ENCODE peak calls at places on chromosomes 11 and 22, in nine cellular contexts. One of them, this sample, is unnamed.

GRCh38 chr11:31236052-31236652 is 133.4 kb downstream of the DCDC1 start:
- DNase-seq in cardiac muscle cell: no peak
- DNase-seq in upper lobe of right lung: no peak
- DNase-seq in fibroblast of lung: peak; percentile 7
- DNase-seq in CD4-positive, alpha-beta memory T cell: peak; percentile 7
- DNase-seq in CD8-positive, alpha-beta T cell: no peak
- DNase-seq in uterus: no peak
- DNase-seq in GM23248: peak; percentile 39
- DNase-seq in lung: no peak
- DNase-seq in this sample: peak; percentile 33

GRCh38 chr11:69479591-69480271 is 1.7 kb upstream of the LINC01488 start:
- DNase-seq in cardiac muscle cell: no peak
- DNase-seq in upper lobe of right lung: peak; percentile 52
- DNase-seq in fibroblast of lung: no peak
- DNase-seq in CD4-positive, alpha-beta memory T cell: no peak
- DNase-seq in CD8-positive, alpha-beta T cell: no peak
- DNase-seq in uterus: no peak
- DNase-seq in GM23248: peak; percentile 43
- DNase-seq in lung: no peak
- DNase-seq in this sample: no peak

GRCh38 chr11:119041821-119042514 is 11.3 kb upstream of the SLC37A4 start:
- DNase-seq in cardiac muscle cell: no peak
- DNase-seq in upper lobe of right lung: no peak
- DNase-seq in fibroblast of lung: peak; percentile 19
- DNase-seq in CD4-positive, alpha-beta memory T cell: no peak
- DNase-seq in CD8-positive, alpha-beta T cell: no peak
- DNase-seq in uterus: no peak
- DNase-seq in GM23248: no peak
- DNase-seq in lung: no peak
- DNase-seq in this sample: no peak

GRCh38 chr11:105673089-105673488 is 63.2 kb downstream of the GRIA4 start:
- DNase-seq in cardiac muscle cell: peak; percentile 89
- DNase-seq in upper lobe of right lung: no peak
- DNase-seq in fibroblast of lung: peak; percentile 56
- DNase-seq in CD4-positive, alpha-beta memory T cell: peak; percentile 2
- DNase-seq in CD8-positive, alpha-beta T cell: no peak
- DNase-seq in uterus: no peak
- DNase-seq in GM23248: peak; percentile 66
- DNase-seq in lung: no peak
- DNase-seq in this sample: peak; percentile 61

GRCh38 chr22:35229865-35230264 is 27.4 kb upstream of the HMGXB4 start:
- DNase-seq in cardiac muscle cell: no peak
- DNase-seq in upper lobe of right lung: no peak
- DNase-seq in fibroblast of lung: no peak
- DNase-seq in CD4-positive, alpha-beta memory T cell: no peak
- DNase-seq in CD8-positive, alpha-beta T cell: no peak
- DNase-seq in uterus: no peak
- DNase-seq in GM23248: no peak
- DNase-seq in lung: no peak
- DNase-seq in this sample: no peak

GRCh38 chr22:38718414-38718813 is 12.7 kb downstream of the GTPBP1 start:
- DNase-seq in cardiac muscle cell: no peak
- DNase-seq in upper lobe of right lung: peak; percentile 77
- DNase-seq in fibroblast of lung: peak; percentile 77
- DNase-seq in CD4-positive, alpha-beta memory T cell: no peak
- DNase-seq in CD8-positive, alpha-beta T cell: no peak
- DNase-seq in uterus: peak; percentile 64
- DNase-seq in GM23248: peak; percentile 96
- DNase-seq in lung: peak; percentile 70
- DNase-seq in this sample: no peak

GRCh38 chr11:15819679-15820286 is 536.6 kb downstream of the SOX6 start:
- DNase-seq in cardiac muscle cell: peak; percentile 69
- DNase-seq in upper lobe of right lung: peak; percentile 87
- DNase-seq in fibroblast of lung: peak; percentile 42
- DNase-seq in CD4-positive, alpha-beta memory T cell: peak; percentile 6
- DNase-seq in CD8-positive, alpha-beta T cell: no peak
- DNase-seq in uterus: no peak
- DNase-seq in GM23248: peak; percentile 69
- DNase-seq in lung: peak; percentile 72
- DNase-seq in this sample: peak; percentile 83

GRCh38 chr11:111733009-111733408 is 33.2 kb downstream of the PPP2R1B start:
- DNase-seq in cardiac muscle cell: no peak
- DNase-seq in upper lobe of right lung: peak; percentile 61
- DNase-seq in fibroblast of lung: peak; percentile 89
- DNase-seq in CD4-positive, alpha-beta memory T cell: no peak
- DNase-seq in CD8-positive, alpha-beta T cell: no peak
- DNase-seq in uterus: peak; percentile 76
- DNase-seq in GM23248: peak; percentile 93
- DNase-seq in lung: no peak
- DNase-seq in this sample: no peak

GRCh38 chr11:65148657-65149056 is 14.3 kb upstream of the SYVN1 start:
- DNase-seq in cardiac muscle cell: no peak
- DNase-seq in upper lobe of right lung: no peak
- DNase-seq in fibroblast of lung: no peak
- DNase-seq in CD4-positive, alpha-beta memory T cell: no peak
- DNase-seq in CD8-positive, alpha-beta T cell: no peak
- DNase-seq in uterus: no peak
- DNase-seq in GM23248: no peak
- DNase-seq in lung: no peak
- DNase-seq in this sample: no peak

GRCh38 chr11:38924644-38925043 is 2326.6 kb upstream of the RAG2 start:
- DNase-seq in cardiac muscle cell: no peak
- DNase-seq in upper lobe of right lung: no peak
- DNase-seq in fibroblast of lung: no peak
- DNase-seq in CD4-positive, alpha-beta memory T cell: no peak
- DNase-seq in CD8-positive, alpha-beta T cell: no peak
- DNase-seq in uterus: no peak
- DNase-seq in GM23248: no peak
- DNase-seq in lung: no peak
- DNase-seq in this sample: no peak

GRCh38 chr11:103903621-103904323 is 132.7 kb upstream of the DDI1 start:
- DNase-seq in cardiac muscle cell: no peak
- DNase-seq in upper lobe of right lung: no peak
- DNase-seq in fibroblast of lung: no peak
- DNase-seq in CD4-positive, alpha-beta memory T cell: no peak
- DNase-seq in CD8-positive, alpha-beta T cell: no peak
- DNase-seq in uterus: no peak
- DNase-seq in GM23248: no peak
- DNase-seq in lung: no peak
- DNase-seq in this sample: no peak

GRCh38 chr11:7606496-7606895 is 66.8 kb downstream of the CYB5R2 start:
- DNase-seq in cardiac muscle cell: no peak
- DNase-seq in upper lobe of right lung: no peak
- DNase-seq in fibroblast of lung: no peak
- DNase-seq in CD4-positive, alpha-beta memory T cell: no peak
- DNase-seq in CD8-positive, alpha-beta T cell: no peak
- DNase-seq in uterus: no peak
- DNase-seq in GM23248: peak; percentile 10
- DNase-seq in lung: no peak
- DNase-seq in this sample: no peak
- H3K4me1 ChIP-seq in cardiac muscle cell: no peaks in the 10 kb centered on the region
- H3K4me1 ChIP-seq in upper lobe of right lung: no peaks in the 10 kb centered on the region
- H3K4me1 ChIP-seq in fibroblast of lung: no peaks in the 10 kb centered on the region
- H3K4me1 ChIP-seq in CD4-positive, alpha-beta memory T cell: no peaks in the 10 kb centered on the region
- H3K4me1 ChIP-seq in CD8-positive, alpha-beta T cell: no peaks in the 10 kb centered on the region
- H3K4me1 ChIP-seq in uterus: no peaks in the 10 kb centered on the region
- H3K4me1 ChIP-seq in GM23248: peaks cover 22% of the 10 kb centered on the region
- H3K4me1 ChIP-seq in lung: peaks cover 3% of the 10 kb centered on the region
- H3K4me1 ChIP-seq in this sample: peaks cover 32% of the 10 kb centered on the region

GRCh38 chr11:96033054-96033453 is 109.1 kb upstream of the MTMR2 start:
- DNase-seq in cardiac muscle cell: no peak
- DNase-seq in upper lobe of right lung: no peak
- DNase-seq in fibroblast of lung: no peak
- DNase-seq in CD4-positive, alpha-beta memory T cell: no peak
- DNase-seq in CD8-positive, alpha-beta T cell: no peak
- DNase-seq in uterus: no peak
- DNase-seq in GM23248: no peak
- DNase-seq in lung: no peak
- DNase-seq in this sample: no peak

GRCh38 chr11:96026310-96026709 is 102.4 kb upstream of the MTMR2 start:
- DNase-seq in cardiac muscle cell: no peak
- DNase-seq in upper lobe of right lung: no peak
- DNase-seq in fibroblast of lung: no peak
- DNase-seq in CD4-positive, alpha-beta memory T cell: no peak
- DNase-seq in CD8-positive, alpha-beta T cell: no peak
- DNase-seq in uterus: no peak
- DNase-seq in GM23248: no peak
- DNase-seq in lung: no peak
- DNase-seq in this sample: no peak

GRCh38 chr11:96024666-96025065 is 100.8 kb upstream of the MTMR2 start:
- DNase-seq in cardiac muscle cell: no peak
- DNase-seq in upper lobe of right lung: no peak
- DNase-seq in fibroblast of lung: no peak
- DNase-seq in CD4-positive, alpha-beta memory T cell: no peak
- DNase-seq in CD8-positive, alpha-beta T cell: no peak
- DNase-seq in uterus: no peak
- DNase-seq in GM23248: no peak
- DNase-seq in lung: no peak
- DNase-seq in this sample: no peak

GRCh38 chr11:96027021-96027420 is 103.1 kb upstream of the MTMR2 start:
- DNase-seq in cardiac muscle cell: no peak
- DNase-seq in upper lobe of right lung: no peak
- DNase-seq in fibroblast of lung: no peak
- DNase-seq in CD4-positive, alpha-beta memory T cell: no peak
- DNase-seq in CD8-positive, alpha-beta T cell: no peak
- DNase-seq in uterus: no peak
- DNase-seq in GM23248: no peak
- DNase-seq in lung: no peak
- DNase-seq in this sample: no peak

DNA sequence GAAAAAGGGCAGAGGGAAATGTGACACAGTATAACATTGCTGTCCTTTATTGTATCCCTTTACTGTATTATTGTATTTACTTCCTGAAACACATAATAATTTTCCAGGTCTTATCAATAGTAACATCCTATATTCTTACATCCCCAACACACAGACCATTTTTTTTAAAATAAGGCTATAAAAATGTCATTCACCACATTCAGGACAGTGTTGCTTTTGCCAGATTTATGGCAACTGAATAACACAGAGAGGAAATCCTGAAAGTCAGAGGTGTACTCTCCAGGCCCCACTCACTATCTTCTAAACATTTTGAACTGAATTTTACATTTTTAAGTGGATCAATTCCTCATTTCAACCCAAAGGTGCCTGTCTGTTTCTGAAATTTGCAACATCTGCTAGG is 104.8 kb upstream of the MTMR2 start:
- DNase-seq in cardiac muscle cell: no peak
- DNase-seq in upper lobe of right lung: no peak
- DNase-seq in fibroblast of lung: no peak
- DNase-seq in CD4-positive, alpha-beta memory T cell: no peak
- DNase-seq in CD8-positive, alpha-beta T cell: no peak
- DNase-seq in uterus: no peak
- DNase-seq in GM23248: no peak
- DNase-seq in lung: no peak
- DNase-seq in this sample: no peak
- H3K4me3 ChIP-seq in cardiac muscle cell: no peak overlapping the region
- H3K4me3 ChIP-seq in upper lobe of right lung: no peak overlapping the region
- H3K4me3 ChIP-seq in fibroblast of lung: no peak overlapping the region
- H3K4me3 ChIP-seq in CD4-positive, alpha-beta memory T cell: no peak overlapping the region
- H3K4me3 ChIP-seq in CD8-positive, alpha-beta T cell: no peak overlapping the region
- H3K4me3 ChIP-seq in uterus: no peak overlapping the region
- H3K4me3 ChIP-seq in GM23248: no peak overlapping the region
- H3K4me3 ChIP-seq in lung: no peak overlapping the region
- H3K4me3 ChIP-seq in this sample: no peak overlapping the region

GRCh38 chr11:120058931-120059330 is 79.0 kb downstream of the TRIM29 start:
- DNase-seq in cardiac muscle cell: no peak
- DNase-seq in upper lobe of right lung: no peak
- DNase-seq in fibroblast of lung: no peak
- DNase-seq in CD4-positive, alpha-beta memory T cell: no peak
- DNase-seq in CD8-positive, alpha-beta T cell: no peak
- DNase-seq in uterus: no peak
- DNase-seq in GM23248: no peak
- DNase-seq in lung: no peak
- DNase-seq in this sample: no peak

GRCh38 chr11:120060512-120060911 is 77.4 kb downstream of the TRIM29 start:
- DNase-seq in cardiac muscle cell: no peak
- DNase-seq in upper lobe of right lung: no peak
- DNase-seq in fibroblast of lung: no peak
- DNase-seq in CD4-positive, alpha-beta memory T cell: no peak
- DNase-seq in CD8-positive, alpha-beta T cell: no peak
- DNase-seq in uterus: no peak
- DNase-seq in GM23248: no peak
- DNase-seq in lung: no peak
- DNase-seq in this sample: no peak

GRCh38 chr11:120061761-120062560 is 76.0 kb downstream of the TRIM29 start:
- DNase-seq in cardiac muscle cell: peak; percentile 48
- DNase-seq in upper lobe of right lung: no peak
- DNase-seq in fibroblast of lung: peak; percentile 52
- DNase-seq in CD4-positive, alpha-beta memory T cell: no peak
- DNase-seq in CD8-positive, alpha-beta T cell: no peak
- DNase-seq in uterus: no peak
- DNase-seq in GM23248: peak; percentile 59
- DNase-seq in lung: no peak
- DNase-seq in this sample: no peak

GRCh38 chr11:120062561-120062930 is 75.4 kb downstream of the TRIM29 start:
- DNase-seq in cardiac muscle cell: no peak
- DNase-seq in upper lobe of right lung: no peak
- DNase-seq in fibroblast of lung: no peak
- DNase-seq in CD4-positive, alpha-beta memory T cell: no peak
- DNase-seq in CD8-positive, alpha-beta T cell: no peak
- DNase-seq in uterus: no peak
- DNase-seq in GM23248: no peak
- DNase-seq in lung: no peak
- DNase-seq in this sample: no peak

GRCh38 chr11:120061036-120061760 is 76.7 kb downstream of the TRIM29 start:
- DNase-seq in cardiac muscle cell: no peak
- DNase-seq in upper lobe of right lung: no peak
- DNase-seq in fibroblast of lung: peak; percentile 63
- DNase-seq in CD4-positive, alpha-beta memory T cell: no peak
- DNase-seq in CD8-positive, alpha-beta T cell: no peak
- DNase-seq in uterus: no peak
- DNase-seq in GM23248: peak; percentile 16
- DNase-seq in lung: no peak
- DNase-seq in this sample: no peak
- H3K27me3 ChIP-seq in cardiac muscle cell: no peaks in the 10 kb centered on the region
- H3K27me3 ChIP-seq in upper lobe of right lung: peaks cover 3% of the 10 kb centered on the region
- H3K27me3 ChIP-seq in fibroblast of lung: peaks cover 2% of the 10 kb centered on the region
- H3K27me3 ChIP-seq in CD4-positive, alpha-beta memory T cell: no peaks in the 10 kb centered on the region
- H3K27me3 ChIP-seq in CD8-positive, alpha-beta T cell: no peaks in the 10 kb centered on the region
- H3K27me3 ChIP-seq in uterus: no peaks in the 10 kb centered on the region
- H3K27me3 ChIP-seq in GM23248: peaks cover 57% of the 10 kb centered on the region
- H3K27me3 ChIP-seq in lung: no peaks in the 10 kb centered on the region
- H3K27me3 ChIP-seq in this sample: peaks cover 4% of the 10 kb centered on the region

DNA sequence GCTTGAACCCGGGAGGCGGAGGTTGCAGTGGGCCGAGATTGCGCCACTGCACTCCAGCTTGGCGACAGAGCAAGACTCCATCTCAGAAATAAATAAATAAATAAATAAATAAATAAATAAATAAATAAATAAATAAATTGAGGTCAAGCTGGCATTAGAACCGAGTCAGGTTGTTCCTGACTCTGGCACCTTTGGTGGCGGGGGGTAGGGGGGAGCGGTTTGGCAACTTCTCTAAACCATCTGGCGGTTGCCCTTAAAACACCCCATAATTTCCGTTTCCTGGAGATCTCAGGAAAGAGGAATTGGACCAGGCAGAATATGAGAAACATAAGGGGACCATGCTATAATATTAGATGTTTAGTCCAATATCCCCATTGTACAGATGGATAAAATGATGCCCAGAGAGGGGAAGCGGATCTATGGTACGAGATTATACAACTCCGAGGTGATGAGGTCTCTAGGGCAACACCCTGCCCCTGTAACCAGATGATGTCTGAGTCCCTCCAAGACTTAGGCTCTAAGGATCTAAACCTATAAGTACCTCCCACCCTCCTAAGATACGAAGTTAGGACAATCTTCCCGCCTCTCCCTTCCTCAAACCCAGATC is 773 bp downstream of the CLPB start:
- DNase-seq in cardiac muscle cell: no peak
- DNase-seq in upper lobe of right lung: no peak
- DNase-seq in fibroblast of lung: no peak
- DNase-seq in CD4-positive, alpha-beta memory T cell: no peak
- DNase-seq in CD8-positive, alpha-beta T cell: no peak
- DNase-seq in uterus: peak; percentile 28
- DNase-seq in GM23248: no peak
- DNase-seq in lung: no peak
- DNase-seq in this sample: no peak
- H3K4me1 ChIP-seq in cardiac muscle cell: no peaks in the 10 kb centered on the region
- H3K4me1 ChIP-seq in upper lobe of right lung: peaks cover 22% of the 10 kb centered on the region
- H3K4me1 ChIP-seq in fibroblast of lung: peaks cover 2% of the 10 kb centered on the region
- H3K4me1 ChIP-seq in CD4-positive, alpha-beta memory T cell: peaks cover 26% of the 10 kb centered on the region
- H3K4me1 ChIP-seq in CD8-positive, alpha-beta T cell: peaks cover 9% of the 10 kb centered on the region
- H3K4me1 ChIP-seq in uterus: no peaks in the 10 kb centered on the region
- H3K4me1 ChIP-seq in GM23248: peaks cover 25% of the 10 kb centered on the region
- H3K4me1 ChIP-seq in lung: no peaks in the 10 kb centered on the region
- H3K4me1 ChIP-seq in this sample: no peaks in the 10 kb centered on the region